ENCODE peak calls at places on chromosomes 11 and 22, in ten cellular contexts. R is NCI-H1092, V is fibroblast of mammary gland, X is iPS-NIHi11, Y is NCI-H345, O is right lobe of liver, B is frontal cortex, I is Caco-2, C is T-helper 2 cell, E is neural crest cell. S is an unnamed sample.

GRCh38 chr11:93476796-93477195 is 66.4 kb downstream of the SMCO4 start:
- DNase-seq in R (no peak), V (peak; percentile 21), X (no peak), Y (no peak), O (no peak), B (no peak), I (no peak), C (no peak), E (no peak), S (no peak)

GRCh38 chr11:103537904-103538502 is 428.8 kb downstream of the DYNC2H1 start:
- DNase-seq in R (peak; percentile 16), V (peak; percentile 62), X (peak; percentile 23), Y (no peak), O (no peak), B (no peak), I (peak; percentile 25), C (no peak), E (no peak), S (no peak)

GRCh38 chr11:59839615-59840014 is 5.7 kb downstream of the CBLIF start:
- DNase-seq in R (no peak), V (no peak), X (no peak), Y (no peak), O (no peak), B (no peak), I (no peak), C (no peak), E (no peak), S (no peak)

GRCh38 chr22:48070760-48071159 is 1308.3 kb downstream of the TBC1D22A start:
- DNase-seq in R (no peak), V (no peak), X (no peak), Y (no peak), O (no peak), B (no peak), I (no peak), C (no peak), E (no peak), S (no peak)

GRCh38 chr11:88806410-88806809 is 259.4 kb downstream of the GRM5 start:
- DNase-seq in R (no peak), V (no peak), X (no peak), Y (no peak), O (no peak), B (no peak), I (no peak), C (no peak), E (no peak), S (no peak)

GRCh38 chr22:20600137-20600673 is 92.8 kb downstream of the MED15 start:
- DNase-seq in R (no peak), V (no peak), X (no peak), Y (no peak), O (no peak), B (no peak), I (no peak), C (no peak), E (no peak), S (no peak)

GRCh38 chr22:21568207-21569075 is 927 bp downstream of the UBE2L3 start:
- DNase-seq in R (peak; percentile 7), V (no peak), X (no peak), Y (no peak), O (no peak), B (no peak), I (no peak), C (no peak), E (peak; percentile 25), S (no peak)

GRCh38 chr11:60985991-60986915 is 14.8 kb downstream of the CD6 start:
- DNase-seq in R (no peak), V (peak; percentile 43), X (no peak), Y (no peak), O (no peak), B (no peak), I (no peak), C (peak; percentile 80), E (no peak), S (no peak)

GRCh38 chr11:78744949-78745348 is 170.3 kb upstream of the NARS2 start:
- DNase-seq in R (no peak), V (no peak), X (no peak), Y (no peak), O (no peak), B (no peak), I (no peak), C (no peak), E (no peak), S (no peak)

GRCh38 chr11:4183410-4184057 is 88.9 kb downstream of the RRM1 start:
- DNase-seq in R (no peak), V (no peak), X (no peak), Y (no peak), O (no peak), B (no peak), I (no peak), C (no peak), E (no peak), S (no peak)

GRCh38 chr11:87597696-87598095 is 560.0 kb downstream of the TMEM135 start:
- DNase-seq in R (no peak), V (no peak), X (no peak), Y (peak; percentile 35), O (no peak), B (no peak), I (no peak), C (no peak), E (no peak), S (no peak)

GRCh38 chr11:69914286-69915150 is 95.3 kb upstream of the FGF3 start:
- DNase-seq in R (no peak), V (no peak), X (no peak), Y (no peak), O (peak; percentile 42), B (no peak), I (no peak), C (no peak), E (no peak), S (no peak)

GRCh38 chr11:23865341-23865975 is 631.4 kb upstream of the LUZP2 start:
- DNase-seq in R (no peak), V (peak; percentile 32), X (no peak), Y (no peak), O (no peak), B (no peak), I (peak; percentile 16), C (no peak), E (no peak), S (no peak)

GRCh38 chr11:45212566-45213315 is 66.3 kb downstream of the PRDM11 start:
- DNase-seq in R (no peak), V (no peak), X (peak; percentile 86), Y (no peak), O (no peak), B (no peak), I (no peak), C (no peak), E (no peak), S (no peak)

GRCh38 chr22:30405731-30406130 is 8.9 kb downstream of the SEC14L2 start:
- DNase-seq in R (no peak), V (no peak), X (no peak), Y (no peak), O (no peak), B (no peak), I (no peak), C (no peak), E (no peak), S (no peak)

GRCh38 chr22:24553597-24554315 is 1.2 kb downstream of the GUCD1 start:
- DNase-seq in R (no peak), V (no peak), X (no peak), Y (peak; percentile 7), O (peak; percentile 68), B (no peak), I (no peak), C (no peak), E (no peak), S (no peak)

GRCh38 chr11:111494040-111494439 is 18.1 kb downstream of the BTG4 start:
- DNase-seq in R (no peak), V (no peak), X (no peak), Y (no peak), O (no peak), B (no peak), I (no peak), C (no peak), E (no peak), S (no peak)

GRCh38 chr11:114440121-114440860 is 1.0 kb downstream of the REXO2 start:
- DNase-seq in R (no peak), V (no peak), X (no peak), Y (no peak), O (no peak), B (no peak), I (peak; percentile 45), C (no peak), E (no peak), S (peak; percentile 19)

GRCh38 chr22:34000879-34001526 is 80.7 kb upstream of the LARGE1 start:
- DNase-seq in R (no peak), V (no peak), X (no peak), Y (no peak), O (peak; percentile 72), B (no peak), I (no peak), C (no peak), E (no peak), S (no peak)

GRCh38 chr11:84800755-84801346 is 826.3 kb downstream of the DLG2 start:
- DNase-seq in R (no peak), V (peak; percentile 59), X (peak; percentile 9), Y (no peak), O (no peak), B (peak; percentile 12), I (peak; percentile 65), C (no peak), E (no peak), S (no peak)

GRCh38 chr11:5992604-5993251 is 5.9 kb upstream of the OR52L1 start:
- DNase-seq in R (no peak), V (peak; percentile 20), X (peak; percentile 64), Y (no peak), O (no peak), B (peak; percentile 10), I (peak; percentile 25), C (no peak), E (no peak), S (no peak)

GRCh38 chr11:1049431-1049891 is 12.9 kb upstream of the MUC6 start:
- DNase-seq in R (peak; percentile 44), V (no peak), X (no peak), Y (peak; percentile 54), O (no peak), B (no peak), I (no peak), C (no peak), E (no peak), S (no peak)

GRCh38 chr11:122717264-122717867 is 61.8 kb downstream of the UBASH3B start:
- DNase-seq in R (no peak), V (no peak), X (no peak), Y (no peak), O (no peak), B (no peak), I (no peak), C (no peak), E (no peak), S (no peak)

GRCh38 chr11:13850256-13851010 is 112.1 kb upstream of the SPON1 start:
- DNase-seq in R (no peak), V (no peak), X (no peak), Y (no peak), O (no peak), B (peak; percentile 14), I (no peak), C (no peak), E (no peak), S (no peak)

GRCh38 chr11:10761085-10761698 is 10.1 kb downstream of the CTR9 start:
- DNase-seq in R (no peak), V (peak; percentile 32), X (no peak), Y (no peak), O (no peak), B (no peak), I (no peak), C (no peak), E (no peak), S (no peak)

GRCh38 chr11:124895471-124895971 is 2.1 kb downstream of the ROBO4 start:
- DNase-seq in R (no peak), V (no peak), X (no peak), Y (no peak), O (no peak), B (no peak), I (no peak), C (no peak), E (no peak), S (no peak)

GRCh38 chr11:17258670-17259069 is 17.9 kb upstream of the NUCB2 start:
- DNase-seq in R (no peak), V (no peak), X (no peak), Y (no peak), O (no peak), B (no peak), I (no peak), C (no peak), E (no peak), S (no peak)

GRCh38 chr11:76885390-76886097 is 24.8 kb downstream of the ACER3 start:
- DNase-seq in R (no peak), V (peak; percentile 60), X (no peak), Y (no peak), O (no peak), B (no peak), I (no peak), C (no peak), E (no peak), S (no peak)